ENCODE peak calls at places on chromosome 5, in four cellular contexts. U is GM10248, J is GM13977, K is HepG2. Q is an unnamed sample.

GRCh38 chr5:66769839-66770617 is 173.8 kb downstream of the MAST4 start:
- DNase-seq in U (no peak), K (peak), J (no peak), Q (no peak)

GRCh38 chr5:148864113-148864841 is 37.9 kb downstream of the ADRB2 start:
- DNase-seq in K (no peak), U (no peak), J (no peak), Q (no peak)

GRCh38 chr5:13108281-13108680 is 836.2 kb downstream of the DNAH5 start:
- DNase-seq in U (no peak), J (no peak), K (no peak), Q (no peak)

GRCh38 chr5:56951131-56951945 is 585 bp downstream of the MIER3 start:
- DNase-seq in K (no peak), J (no peak), U (peak), Q (peak)

GRCh38 chr5:77180167-77181081 is 30.1 kb upstream of the PDE8B start:
- DNase-seq in K (no peak), J (no peak), U (no peak), Q (no peak)

GRCh38 chr5:81750308-81751008 is 439 bp downstream of the SSBP2 start:
- DNase-seq in U (peak), J (peak), K (no peak), Q (no peak)

GRCh38 chr5:50709471-50709870 is 43.0 kb downstream of the PARP8 start:
- DNase-seq in U (no peak), K (no peak), J (no peak), Q (no peak)

GRCh38 chr5:105924366-105924765 is 1746.4 kb downstream of the EFNA5 start:
- DNase-seq in J (no peak), K (no peak), U (no peak), Q (no peak)

GRCh38 chr5:67495072-67495471 is 298.5 kb upstream of the CD180 start:
- DNase-seq in J (no peak), U (no peak), K (no peak), Q (no peak)

GRCh38 chr5:128220841-128221240 is 137.3 kb downstream of the SLC12A2 start:
- DNase-seq in K (no peak), J (no peak), U (no peak), Q (no peak)

GRCh38 chr5:134554319-134555222 is 29.1 kb downstream of the JADE2 start:
- DNase-seq in K (no peak), J (peak), U (peak), Q (no peak)

GRCh38 chr5:125455041-125455440 is 708.6 kb upstream of the ZNF608 start:
- DNase-seq in J (no peak), K (no peak), U (no peak), Q (no peak)

GRCh38 chr5:149271717-149272558 is at the start of gene AFAP1L1:
- DNase-seq in U (no peak), J (peak), K (peak), Q (no peak)

GRCh38 chr5:1228121-1228520 is 2.9 kb downstream of the SLC6A18 start:
- DNase-seq in K (no peak), J (no peak), U (no peak), Q (no peak)

GRCh38 chr5:149002053-149002452 is 60.8 kb downstream of the SH3TC2 start:
- DNase-seq in K (peak), J (no peak), U (no peak), Q (peak)

GRCh38 chr5:915946-916345 is 23.3 kb downstream of the TRIP13 start:
- DNase-seq in K (no peak), U (no peak), J (no peak), Q (peak)

GRCh38 chr5:95843733-95844223 is 21.3 kb upstream of the GLRX start:
- DNase-seq in J (no peak), K (no peak), U (no peak), Q (no peak)

GRCh38 chr5:177365845-177366527 is 8.3 kb downstream of the RGS14 start:
- DNase-seq in J (no peak), K (no peak), U (no peak), Q (no peak)

GRCh38 chr5:127305486-127305885 is 14.9 kb downstream of the MEGF10 start:
- DNase-seq in J (no peak), K (no peak), U (no peak), Q (no peak)

GRCh38 chr5:154801083-154801482 is 45.9 kb downstream of the LARP1 start:
- DNase-seq in J (no peak), U (no peak), K (no peak), Q (no peak)

GRCh38 chr5:157342822-157343402 is 77.0 kb downstream of the CYFIP2 start:
- DNase-seq in J (peak), K (peak), U (peak), Q (no peak)

GRCh38 chr5:168670881-168671575 is 91.9 kb upstream of the PANK3 start:
- DNase-seq in K (no peak), U (no peak), J (no peak), Q (no peak)

GRCh38 chr5:16721151-16722102 is 104.6 kb upstream of the RETREG1 start:
- DNase-seq in K (peak), U (no peak), J (no peak), Q (no peak)

GRCh38 chr5:136020383-136021015 is 8.3 kb upstream of the TGFBI start:
- DNase-seq in U (no peak), J (no peak), K (peak), Q (no peak)

GRCh38 chr5:150582281-150582791 is 58.1 kb upstream of the SYNPO start:
- DNase-seq in U (no peak), J (no peak), K (peak), Q (no peak)

GRCh38 chr5:151925396-151925750 is 722 bp upstream of the GLRA1 start:
- DNase-seq in U (no peak), J (no peak), K (no peak), Q (no peak)

GRCh38 chr5:1800470-1801060 is 642 bp upstream of the NDUFS6 start:
- DNase-seq in K (peak), J (no peak), U (no peak), Q (no peak)

GRCh38 chr5:73448072-73448432 is 525 bp downstream of the FOXD1 start:
- DNase-seq in U (no peak), K (no peak), J (no peak), Q (no peak)

GRCh38 chr5:147835386-147835798 is 3.9 kb upstream of the SPINK1 start:
- DNase-seq in K (peak), J (no peak), U (no peak), Q (no peak)

GRCh38 chr5:147831465-147831864 is at the start of gene SPINK1:
- DNase-seq in J (no peak), U (no peak), K (no peak), Q (no peak)

GRCh38 chr5:147826351-147826750 is 5.1 kb downstream of the SPINK1 start:
- DNase-seq in U (no peak), K (no peak), J (no peak), Q (no peak)

DNA sequence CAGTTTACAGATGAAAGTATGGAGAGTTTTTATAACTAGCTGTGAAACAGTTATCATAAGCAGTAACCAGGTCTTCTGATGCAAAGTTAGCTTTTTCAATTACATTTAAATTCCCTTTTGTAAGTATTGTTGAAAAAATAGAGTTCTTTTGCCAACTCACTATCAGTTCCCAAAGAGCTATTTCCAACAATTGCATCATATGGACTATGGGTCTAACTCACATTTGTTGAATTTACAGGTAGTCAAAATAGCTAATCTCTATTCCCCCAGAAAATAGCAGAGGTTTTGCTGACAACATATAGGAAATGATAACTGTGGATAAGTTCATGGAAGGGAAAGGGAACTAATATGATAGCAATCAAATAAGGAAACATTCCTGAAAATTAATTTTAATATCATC is 1.4 kb downstream of the SPINK1 start:
- DNase-seq in U (no peak), J (no peak), K (peak), Q (no peak)
- TF ChIP-seq CTCF in U (no peak), J (no peak), K (no peak), Q (no peak)

GRCh38 chr5:5650949-5651348 is 228.5 kb downstream of the ICE1 start:
- DNase-seq in U (no peak), J (no peak), K (no peak), Q (no peak)
- TF ChIP-seq CTCF in U (no peak), J (no peak), K (no peak), Q (no peak)

GRCh38 chr5:39005566-39006232 is 68.5 kb downstream of the RICTOR start:
- DNase-seq in J (no peak), U (no peak), K (peak), Q (no peak)
- TF ChIP-seq CTCF in J (no peak), U (peak), K (peak), Q (peak)

GRCh38 chr5:160119905-160120266 is 636 bp upstream of the PWWP2A start:
- DNase-seq in K (no peak), U (no peak), J (no peak), Q (no peak)

GRCh38 chr5:160119142-160119904 is at the start of gene PWWP2A:
- DNase-seq in J (peak), K (peak), U (peak), Q (peak)

GRCh38 chr5:160116991-160117390 is 2.3 kb downstream of the PWWP2A start:
- DNase-seq in K (no peak), U (no peak), J (no peak), Q (no peak)

DNA sequence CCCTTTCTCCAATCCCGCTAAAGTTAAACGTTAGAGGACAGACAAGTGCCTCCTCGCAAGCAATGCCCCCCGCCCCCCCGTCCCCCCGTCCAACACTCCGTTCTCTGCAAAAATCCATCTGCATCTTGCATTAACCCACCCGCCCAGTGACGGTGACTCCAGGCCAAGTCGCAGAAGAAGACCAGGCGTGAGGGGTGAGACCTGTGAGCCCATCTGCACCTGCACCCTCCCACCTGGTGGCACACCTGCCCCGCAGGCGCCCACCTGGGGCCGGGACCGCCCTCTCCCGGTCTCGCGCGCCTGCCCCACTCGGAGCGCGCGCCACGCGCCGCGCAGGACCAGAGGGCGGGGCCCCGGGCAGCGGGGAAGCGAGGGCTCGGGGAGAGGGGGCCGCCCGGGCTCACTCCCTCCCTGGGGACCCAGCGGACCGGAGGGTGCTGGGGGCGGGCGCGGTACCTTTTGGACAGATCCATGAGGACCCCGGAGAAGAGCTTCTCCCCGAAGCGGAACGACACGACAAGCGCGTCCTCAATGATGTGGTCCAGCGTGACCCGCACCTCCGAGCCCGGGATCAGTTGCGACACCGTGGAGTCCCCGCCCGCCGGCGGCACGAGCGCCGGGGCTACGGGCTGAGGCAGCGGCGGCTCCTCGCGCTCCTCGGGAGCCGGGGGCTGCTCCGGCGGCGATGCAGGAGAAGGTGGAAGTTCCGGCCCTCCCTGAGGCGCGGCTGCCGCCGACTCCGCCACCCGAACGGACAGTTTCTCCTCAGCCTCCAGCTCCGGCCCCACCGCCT is 705 bp downstream of the PWWP2A start:
- DNase-seq in K (no peak), J (peak), U (peak), Q (peak)
- TF ChIP-seq CTCF in K (no peak), J (peak), U (no peak), Q (no peak)